ENCODE peak calls at places on chromosomes 12 and 14, in five cellular contexts. F is B cell; V is stimulated activated effector memory CD8-positive, alpha-beta T cell treated with anti-CD3 and anti-CD28 coated beads, Interleukin-12 subunit alpha, Interleukin-12 subunit beta, amount 100 ng/mL, for 72 hours; O is lower lobe of right lung; I is caudate nucleus. Q is an unnamed sample.

GRCh38 chr12:22467190-22467589 is 77.2 kb downstream of the C2CD5 start:
- DNase-seq in F (no peak), O (no peak), V (no peak), I (no peak), Q (no peak)

GRCh38 chr12:108633534-108634224 is at the start of gene SELPLG:
- DNase-seq in O (peak), I (peak), V (peak), F (peak), Q (no peak)

GRCh38 chr14:33357225-33358010 is 418.7 kb downstream of the NPAS3 start:
- DNase-seq in I (peak), V (no peak), O (no peak), F (no peak), Q (no peak)

GRCh38 chr12:127503221-127503620 is 763.7 kb upstream of the TMEM132C start:
- DNase-seq in F (no peak), V (no peak), O (no peak), I (no peak), Q (no peak)

GRCh38 chr12:115088328-115088994 is 404.5 kb upstream of the TBX3 start:
- DNase-seq in V (no peak), I (no peak), F (no peak), O (peak), Q (no peak)

GRCh38 chr14:40417777-40418401 is 985.7 kb upstream of the FBXO33 start:
- DNase-seq in O (no peak), I (no peak), F (no peak), V (no peak), Q (no peak)

GRCh38 chr14:100107236-100107635 is 42.0 kb downstream of the EVL start:
- DNase-seq in O (peak), I (no peak), F (no peak), V (no peak), Q (no peak)

GRCh38 chr12:89796798-89797382 is 88.3 kb upstream of the ATP2B1 start:
- DNase-seq in I (no peak), O (no peak), F (no peak), V (no peak), Q (no peak)

GRCh38 chr12:43655586-43655985 is 103.0 kb downstream of the PUS7L start:
- DNase-seq in V (no peak), O (no peak), F (no peak), I (no peak), Q (no peak)

Q was measured in omental fat pad.